ENCODE peak calls at places on chromosomes 4 and X, in five cellular contexts. Z, M, X, H and K are unnamed samples.

GRCh38 chr4:40216622-40217366 is 20.0 kb downstream of the RHOH start:
- DNase-seq in X (no peak), Z (no peak), H (no peak), M (no peak), K (no peak)

GRCh38 chr4:172042714-172043114 is 229.5 kb downstream of the GALNTL6 start:
- DNase-seq in M (no peak), Z (no peak), H (no peak), X (no peak), K (no peak)

GRCh38 chr4:183602444-183603102 is 56.4 kb downstream of the RWDD4 start:
- DNase-seq in X (no peak), Z (no peak), M (no peak), H (no peak), K (no peak)

GRCh38 chr4:42712854-42713253 is 55.9 kb upstream of the ATP8A1 start:
- DNase-seq in H (no peak), X (no peak), Z (no peak), M (no peak), K (no peak)

GRCh38 chr4:11228575-11228974 is 200.1 kb downstream of the HS3ST1 start:
- DNase-seq in M (no peak), H (no peak), Z (no peak), X (no peak), K (no peak)

GRCh38 chr4:2728221-2728620 is 27.9 kb downstream of the TNIP2 start:
- DNase-seq in H (no peak), M (no peak), X (no peak), Z (no peak), K (no peak)

GRCh38 chr4:25863347-25863784 is 578 bp upstream of the SEL1L3 start:
- DNase-seq in H (no peak), Z (no peak), X (no peak), M (no peak), K (no peak)

GRCh38 chrX:40108959-40109287 is 11.2 kb upstream of the BCOR start:
- DNase-seq in M (peak; percentile 48), X (peak; percentile 39), Z (no peak), H (peak; percentile 91), K (no peak)

GRCh38 chr4:154615211-154615610 is 2.8 kb upstream of the FGG start:
- DNase-seq in M (no peak), H (no peak), Z (no peak), X (no peak), K (no peak)

GRCh38 chr4:82748176-82748575 is 50.4 kb downstream of the SCD5 start:
- DNase-seq in M (no peak), H (no peak), Z (peak; percentile 39), X (peak; percentile 49), K (no peak)

GRCh38 chr4:17168571-17168970 is 270.1 kb upstream of the LDB2 start:
- DNase-seq in Z (no peak), X (no peak), H (no peak), M (no peak), K (peak; percentile 59)

GRCh38 chr4:40448875-40449274 is 113.7 kb downstream of the CHRNA9 start:
- DNase-seq in M (no peak), X (no peak), H (no peak), Z (no peak), K (no peak)

GRCh38 chr4:168981460-168981859 is 28.6 kb downstream of the CBR4 start:
- DNase-seq in M (no peak), Z (no peak), H (no peak), X (no peak), K (no peak)

GRCh38 chr4:112031712-112032328 is 113.4 kb upstream of the FAM241A start:
- DNase-seq in H (no peak), Z (peak; percentile 15), M (no peak), X (no peak), K (peak; percentile 10)

GRCh38 chr4:72326692-72327632 is 242.1 kb downstream of the ADAMTS3 start:
- DNase-seq in Z (no peak), H (no peak), X (no peak), M (no peak), K (no peak)

GRCh38 chr4:90099795-90100194 is 27.4 kb upstream of the CCSER1 start:
- DNase-seq in H (no peak), X (no peak), Z (no peak), M (no peak), K (no peak)

GRCh38 chr4:6062133-6062532 is 43.9 kb upstream of the C4orf50 start:
- DNase-seq in Z (no peak), H (no peak), X (no peak), M (no peak), K (no peak)

GRCh38 chr4:17385403-17385802 is 126.5 kb downstream of the QDPR start:
- DNase-seq in H (no peak), X (no peak), M (no peak), Z (no peak), K (no peak)

GRCh38 chr4:150867148-150867547 is 147.9 kb downstream of the LRBA start:
- DNase-seq in H (no peak), M (no peak), Z (peak; percentile 64), X (no peak), K (peak; percentile 50)

GRCh38 chr4:185837415-185838103 is 25.6 kb upstream of the SORBS2 start:
- DNase-seq in X (no peak), H (no peak), Z (no peak), M (no peak), K (no peak)

GRCh38 chr4:4889781-4890180 is 30.3 kb downstream of the MSX1 start:
- DNase-seq in M (no peak), H (no peak), Z (no peak), X (no peak), K (no peak)

GRCh38 chr4:138190452-138190858 is 51.7 kb downstream of the SLC7A11 start:
- DNase-seq in H (no peak), X (no peak), M (no peak), Z (no peak), K (no peak)